ENCODE peak calls at places on chromosomes 7 and 10, in four cellular contexts. K is psoas muscle, A is fibroblast of lung, X is IMR-90. V is an unnamed sample.

GRCh38 chr7:150322833-150323681 is at the start of the genes ACTR3C and LRRC61:
- DNase-seq in K (peak; percentile 59), A (no peak), X (no peak), V (no peak)

GRCh38 chr7:157979631-157980340 is 607.8 kb downstream of the PTPRN2 start:
- DNase-seq in K (peak; percentile 16), A (no peak), X (no peak), V (no peak)

GRCh38 chr7:35248576-35249536 is 5.0 kb downstream of the TBX20 start:
- DNase-seq in K (no peak), A (no peak), X (no peak), V (no peak)

GRCh38 chr10:76432274-76433012 is 1001.0 kb downstream of the LRMDA start:
- DNase-seq in K (peak; percentile 53), A (peak; percentile 88), X (peak; percentile 74), V (peak; percentile 89)

GRCh38 chr10:94443549-94443948 is 41.2 kb downstream of the TBC1D12 start:
- DNase-seq in K (no peak), A (no peak), X (no peak), V (no peak)

GRCh38 chr10:63866747-63867140 is 345.5 kb downstream of the REEP3 start:
- DNase-seq in K (no peak), A (peak; percentile 23), X (no peak), V (peak; percentile 35)

GRCh38 chr7:6442114-6442513 is 5.6 kb downstream of the DAGLB start:
- DNase-seq in K (no peak), A (peak; percentile 73), X (peak; percentile 80), V (peak; percentile 89)

GRCh38 chr7:119271147-119271779 is 1001.7 kb upstream of the KCND2 start:
- DNase-seq in K (no peak), A (no peak), X (no peak), V (no peak)

GRCh38 chr10:8045728-8046494 is 8.6 kb upstream of the GATA3 start:
- DNase-seq in K (no peak), A (no peak), X (no peak), V (no peak)

GRCh38 chr7:27142562-27143021 is 889 bp downstream of the HOXA5 start:
- DNase-seq in K (peak; percentile 41), A (no peak), X (no peak), V (no peak)

GRCh38 chr10:132543916-132544743 is 6.5 kb downstream of the INPP5A start:
- DNase-seq in K (peak; percentile 27), A (no peak), X (no peak), V (no peak)

GRCh38 chr7:134187893-134188292 is 60.8 kb downstream of the LRGUK start:
- DNase-seq in K (no peak), A (no peak), X (no peak), V (no peak)

GRCh38 chr10:71580415-71580814 is 139.2 kb downstream of the C10orf105 start:
- DNase-seq in K (no peak), A (no peak), X (no peak), V (no peak)

GRCh38 chr7:17058568-17058967 is 176.8 kb upstream of the AGR3 start:
- DNase-seq in K (no peak), A (peak; percentile 50), X (peak; percentile 55), V (peak; percentile 58)

GRCh38 chr7:15889501-15889900 is 203.0 kb upstream of the MEOX2 start:
- DNase-seq in K (no peak), A (peak; percentile 11), X (no peak), V (peak; percentile 47)

GRCh38 chr10:102802920-102803534 is 34.2 kb downstream of the CYP17A1 start:
- DNase-seq in K (peak; percentile 66), A (peak; percentile 81), X (peak; percentile 99), V (peak; percentile 98)

GRCh38 chr10:17229016-17229716 is 1.1 kb downstream of the VIM start:
- DNase-seq in K (peak; percentile 94), A (peak; percentile 93), X (peak; percentile 89), V (peak; percentile 89)

GRCh38 chr7:130371059-130371458 is 9.2 kb upstream of the CPA1 start:
- DNase-seq in K (peak; percentile 87), A (peak; percentile 72), X (peak; percentile 52), V (peak; percentile 83)

GRCh38 chr7:157881062-157881771 is 544.4 kb downstream of the DNAJB6 start:
- DNase-seq in K (no peak), A (no peak), X (no peak), V (no peak)

GRCh38 chr10:116836902-116837513 is 12.3 kb upstream of the ENO4 start:
- DNase-seq in K (no peak), A (peak; percentile 45), X (no peak), V (no peak)

GRCh38 chr7:42107484-42107883 is 129.5 kb downstream of the GLI3 start:
- DNase-seq in K (no peak), A (peak; percentile 32), X (no peak), V (peak; percentile 63)

GRCh38 chr10:112955736-112956421 is 5.8 kb downstream of the TCF7L2 start:
- DNase-seq in K (no peak), A (peak; percentile 86), X (peak; percentile 88), V (peak; percentile 94)

GRCh38 chr10:52951819-52952218 is 179.2 kb upstream of the MBL2 start:
- DNase-seq in K (no peak), A (peak; percentile 67), X (peak; percentile 57), V (peak; percentile 1)

GRCh38 chr7:4633012-4633411 is 49.1 kb upstream of the FOXK1 start:
- DNase-seq in K (no peak), A (peak; percentile 48), X (peak; percentile 76), V (peak; percentile 84)

GRCh38 chr7:8274589-8274988 is 12.6 kb upstream of the ICA1 start:
- DNase-seq in K (no peak), A (no peak), X (no peak), V (no peak)

GRCh38 chr7:8282162-8282561 is 20.2 kb upstream of the ICA1 start:
- DNase-seq in K (no peak), A (no peak), X (no peak), V (no peak)

GRCh38 chr7:8282871-8283270 is 20.9 kb upstream of the ICA1 start:
- DNase-seq in K (no peak), A (no peak), X (no peak), V (no peak)

GRCh38 chr7:8278183-8278582 is 16.2 kb upstream of the ICA1 start:
- DNase-seq in K (no peak), A (no peak), X (no peak), V (no peak)

GRCh38 chr7:8277394-8277982 is 15.5 kb upstream of the ICA1 start:
- DNase-seq in K (no peak), A (no peak), X (no peak), V (no peak)
- TF ChIP-seq CTCF in K (no peak), A (no peak), X (no peak), V (peak; percentile 11)

GRCh38 chr7:73307436-73307835 is 1.2 kb downstream of the NSUN5 start:
- DNase-seq in K (peak; percentile 34), A (no peak), X (no peak), V (no peak)
- H3K4me3 ChIP-seq in K (peak overlapping the region; percentile 85), A (peak overlapping the region; percentile 69), X (no peak overlapping the region), V (peak overlapping the region; percentile 69)

GRCh38 chr7:33155811-33156210 is 26.4 kb downstream of the BBS9 start:
- DNase-seq in K (no peak), A (peak; percentile 53), X (peak; percentile 84), V (peak; percentile 75)

GRCh38 chr7:33157781-33158180 is 28.4 kb downstream of the BBS9 start:
- DNase-seq in K (no peak), A (peak; percentile 29), X (peak; percentile 17), V (peak; percentile 42)

GRCh38 chr7:33157311-33157710 is 27.9 kb downstream of the BBS9 start:
- DNase-seq in K (no peak), A (peak; percentile 71), X (peak; percentile 6), V (peak; percentile 56)

GRCh38 chr7:33152087-33152486 is 22.7 kb downstream of the BBS9 start:
- DNase-seq in K (no peak), A (no peak), X (no peak), V (no peak)

DNA sequence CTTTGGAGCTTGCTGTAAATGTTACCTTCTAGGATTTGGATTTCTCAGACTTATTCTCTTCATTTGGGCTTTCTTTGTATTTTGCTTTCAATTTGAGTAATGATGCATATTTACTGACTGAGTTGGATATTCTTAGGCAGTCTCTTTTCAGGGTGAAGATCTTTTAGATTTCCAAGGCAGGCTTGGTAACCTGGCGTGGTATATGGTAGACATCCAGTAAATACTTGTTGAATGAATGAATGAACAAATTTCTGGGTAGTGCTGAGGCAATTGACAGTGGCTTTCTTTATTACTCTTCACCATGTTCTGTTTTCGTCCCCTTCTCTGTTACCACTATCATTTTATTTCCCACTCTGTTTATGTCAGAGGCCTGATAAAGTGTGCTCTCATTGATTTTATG is 27.1 kb downstream of the BBS9 start:
- DNase-seq in K (no peak), A (no peak), X (no peak), V (no peak)
- TF ChIP-seq CTCF in K (no peak), A (no peak), X (no peak), V (no peak)

DNA sequence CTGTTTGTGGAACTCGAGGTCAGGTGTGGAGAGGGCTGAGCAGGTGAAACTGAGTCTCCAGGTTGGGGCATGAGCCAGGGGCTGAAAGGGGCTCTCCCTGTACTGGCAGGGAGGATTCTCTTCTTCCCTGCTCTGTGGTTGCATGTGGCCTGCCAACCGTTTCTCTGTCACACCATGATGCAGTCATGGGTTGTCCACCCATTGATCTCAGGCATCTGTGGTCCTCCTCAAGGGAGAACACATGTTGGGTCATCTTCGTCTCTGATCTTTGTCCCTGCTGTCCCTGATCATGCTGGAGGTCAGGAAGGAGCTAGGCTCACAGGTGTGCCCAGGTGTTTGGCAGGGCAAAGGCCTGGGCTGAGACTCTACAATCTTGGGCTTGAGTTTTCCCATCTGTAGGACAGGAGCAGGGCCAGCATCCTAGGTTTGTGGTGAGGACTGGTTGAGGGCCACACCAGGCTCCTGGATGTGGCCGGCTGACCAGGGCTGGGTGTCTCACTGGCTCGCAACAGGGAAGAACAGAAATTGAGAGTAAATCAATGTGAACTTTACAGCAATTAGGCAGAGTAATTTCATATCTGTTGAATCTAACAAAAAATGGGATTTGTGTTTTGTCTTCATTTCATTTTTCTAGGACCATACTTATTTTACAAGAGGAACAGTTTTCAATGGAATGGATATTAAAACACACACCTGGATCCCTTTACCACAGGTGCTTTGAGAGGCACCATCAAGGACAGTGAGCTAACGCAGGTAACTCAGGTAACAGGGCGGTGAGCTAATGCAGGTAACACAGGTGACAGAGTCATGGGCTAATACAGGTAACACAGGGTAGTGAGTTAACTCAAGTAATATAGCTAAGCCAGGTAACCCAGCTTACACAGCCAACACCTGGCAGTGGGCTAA is 58.5 kb upstream of the IGFBP3 start:
- DNase-seq in K (no peak), A (no peak), X (no peak), V (no peak)
- H3K4me3 ChIP-seq in K (no peak overlapping the region), A (no peak overlapping the region), X (no peak overlapping the region), V (no peak overlapping the region)

GRCh38 chr7:117202511-117202910 is 120.3 kb downstream of the WNT2 start:
- DNase-seq in K (no peak), A (peak; percentile 44), X (peak; percentile 62), V (peak; percentile 61)

GRCh38 chr7:117203205-117203604 is 119.7 kb downstream of the WNT2 start:
- DNase-seq in K (no peak), A (no peak), X (no peak), V (no peak)

GRCh38 chr7:117210366-117210765 is 112.5 kb downstream of the WNT2 start:
- DNase-seq in K (no peak), A (no peak), X (no peak), V (no peak)

GRCh38 chr7:117208257-117208656 is 114.6 kb downstream of the WNT2 start:
- DNase-seq in K (no peak), A (no peak), X (no peak), V (no peak)

DNA sequence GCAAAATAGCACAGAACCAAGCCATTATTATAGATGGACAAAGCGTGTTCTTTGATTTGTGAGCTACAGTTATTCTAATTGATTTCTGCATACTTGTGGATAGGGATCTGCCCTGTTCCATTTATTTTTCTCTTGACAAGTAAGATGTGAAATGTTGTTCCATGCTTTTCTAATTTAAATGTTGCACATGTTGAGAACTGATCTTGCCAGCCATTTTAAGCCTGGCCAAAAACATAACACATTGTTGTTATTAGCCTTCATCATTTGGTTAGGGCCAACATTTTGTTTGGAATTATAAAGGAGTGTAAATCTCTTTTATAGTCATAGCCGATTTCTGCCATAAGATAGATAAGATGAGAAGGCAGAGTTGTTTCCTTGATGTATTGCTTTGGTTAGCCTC is 117.0 kb downstream of the WNT2 start:
- DNase-seq in K (no peak), A (no peak), X (no peak), V (no peak)
- TF ChIP-seq CTCF in K (no peak), A (no peak), X (no peak), V (no peak)